ENCODE peak calls at places on chromosomes 7 and 10, in ten cellular contexts. J is IMR-90; A is heart right ventricle; X is CD8-positive, alpha-beta T cell; H is hepatocyte; P is suprapubic skin; K is fibroblast of lung; D is colonic mucosa; I is A673; T is heart left ventricle. Y is an unnamed sample.

GRCh38 chr7:134811798-134812197 is 32.4 kb downstream of the CALD1 start:
- DNase-seq in J (peak), T (no peak), A (no peak), K (peak), H (no peak), X (no peak), D (no peak), I (peak), P (no peak), Y (no peak)

GRCh38 chr10:69254877-69255276 is 23.4 kb upstream of the HK1 start:
- DNase-seq in X (no peak), J (no peak), D (no peak), A (no peak), P (no peak), H (no peak), K (no peak), I (no peak), T (no peak), Y (no peak)

GRCh38 chr10:6037975-6038624 is 24.1 kb downstream of the IL2RA start:
- DNase-seq in K (no peak), A (no peak), J (no peak), X (peak), T (no peak), P (no peak), H (no peak), I (no peak), D (peak), Y (no peak)

GRCh38 chr7:31633894-31634494 is 53.0 kb upstream of the PPP1R17 start:
- DNase-seq in P (no peak), A (no peak), D (peak), X (no peak), H (peak), K (peak), I (peak), T (no peak), J (peak), Y (peak)

GRCh38 chr7:55775051-55775420 is 87.5 kb downstream of the SEPTIN14 start:
- DNase-seq in A (no peak), I (no peak), K (no peak), T (no peak), J (no peak), H (no peak), D (no peak), P (peak), X (no peak), Y (no peak)

GRCh38 chr7:110539216-110539615 is 551.7 kb upstream of the LRRN3 start:
- DNase-seq in J (peak), P (no peak), X (no peak), D (no peak), T (no peak), I (no peak), A (no peak), K (no peak), H (peak), Y (no peak)

GRCh38 chr7:89770156-89770555 is 384.1 kb upstream of the STEAP1 start:
- DNase-seq in H (no peak), D (no peak), T (no peak), J (no peak), A (no peak), P (no peak), X (no peak), I (no peak), K (no peak), Y (no peak)

GRCh38 chr7:5183155-5183554 is 6.9 kb upstream of the WIPI2 start:
- DNase-seq in D (no peak), K (no peak), H (no peak), T (no peak), X (no peak), A (no peak), P (no peak), I (no peak), J (no peak), Y (peak)

GRCh38 chr10:44966129-44966815 is 6.7 kb downstream of the RASSF4 start:
- DNase-seq in T (no peak), A (no peak), I (no peak), H (peak), K (no peak), D (peak), J (no peak), P (no peak), X (no peak), Y (no peak)

GRCh38 chr7:11191574-11192220 is 218.0 kb downstream of the PHF14 start:
- DNase-seq in X (no peak), K (no peak), J (no peak), H (no peak), I (no peak), A (no peak), P (no peak), T (no peak), D (no peak), Y (no peak)

GRCh38 chr7:64854969-64855368 is 48.1 kb upstream of the ZNF273 start:
- DNase-seq in T (no peak), I (no peak), A (no peak), H (no peak), D (no peak), K (no peak), X (no peak), J (no peak), P (no peak), Y (no peak)

GRCh38 chr7:30180718-30181117 is 45.9 kb downstream of the MTURN start:
- DNase-seq in I (no peak), X (no peak), A (no peak), D (no peak), T (no peak), P (no peak), H (no peak), K (no peak), J (no peak), Y (no peak)

GRCh38 chr10:7567896-7568295 is 98.9 kb downstream of the ITIH5 start:
- DNase-seq in H (no peak), P (no peak), I (no peak), A (no peak), K (no peak), J (no peak), X (no peak), D (no peak), T (no peak), Y (no peak)

GRCh38 chr7:2037301-2037804 is 195.4 kb downstream of the MAD1L1 start:
- DNase-seq in K (no peak), P (peak), D (no peak), X (peak), I (no peak), A (no peak), H (no peak), J (peak), T (no peak), Y (no peak)

GRCh38 chr10:68665841-68666240 is 55.2 kb upstream of the CCAR1 start:
- DNase-seq in P (no peak), A (no peak), X (no peak), D (no peak), J (peak), T (no peak), H (no peak), K (peak), I (no peak), Y (no peak)

GRCh38 chr10:110820321-110820814 is 51.4 kb upstream of the PDCD4 start:
- DNase-seq in T (peak), P (no peak), J (no peak), K (peak), D (peak), I (no peak), A (peak), X (no peak), H (peak), Y (no peak)

GRCh38 chr10:31034041-31034918 is 2.6 kb upstream of the ZNF438 start:
- DNase-seq in X (no peak), J (peak), P (no peak), I (no peak), D (no peak), T (no peak), H (peak), K (peak), A (no peak), Y (no peak)

GRCh38 chr7:127391591-127392181 is 822 bp downstream of the ZNF800 start:
- DNase-seq in X (peak), I (peak), D (peak), K (peak), H (peak), T (no peak), A (peak), P (no peak), J (peak), Y (peak)

GRCh38 chr10:116490028-116490662 is 55.6 kb upstream of the PNLIP start:
- DNase-seq in T (no peak), I (peak), D (no peak), H (peak), A (no peak), K (peak), P (no peak), X (no peak), J (peak), Y (peak)

GRCh38 chr10:73226663-73227062 is 20.4 kb downstream of the DNAJC9 start:
- DNase-seq in P (no peak), I (no peak), K (no peak), T (no peak), X (no peak), H (no peak), J (no peak), A (no peak), D (no peak), Y (no peak)

GRCh38 chr7:18289801-18290200 is 205.7 kb upstream of the HDAC9 start:
- DNase-seq in P (no peak), A (no peak), I (peak), T (no peak), K (peak), X (no peak), H (no peak), D (no peak), J (no peak), Y (no peak)

GRCh38 chr10:4501306-4501705 is 324.7 kb upstream of the AKR1E2 start:
- DNase-seq in J (peak), X (no peak), T (no peak), I (no peak), P (no peak), H (peak), K (peak), D (no peak), A (no peak), Y (no peak)

GRCh38 chr7:12315049-12315448 is 88.6 kb downstream of the VWDE start:
- DNase-seq in H (peak), A (no peak), K (peak), J (no peak), T (no peak), D (no peak), I (peak), P (no peak), X (no peak), Y (no peak)

GRCh38 chr10:31157125-31157983 is 125.7 kb upstream of the ZNF438 start:
- DNase-seq in J (peak), H (peak), A (peak), P (no peak), I (no peak), D (no peak), K (peak), T (peak), X (no peak), Y (no peak)

GRCh38 chr7:120842131-120842621 is 15.8 kb downstream of the TSPAN12 start:
- DNase-seq in X (no peak), H (peak), P (no peak), I (no peak), T (no peak), A (no peak), D (no peak), K (no peak), J (no peak), Y (no peak)

GRCh38 chr7:115478426-115478825 is 552.1 kb downstream of the TFEC start:
- DNase-seq in K (peak), X (no peak), P (no peak), J (no peak), T (no peak), H (no peak), I (no peak), A (no peak), D (no peak), Y (no peak)

GRCh38 chr10:117536359-117536861 is 6.1 kb upstream of the EMX2 start:
- DNase-seq in J (no peak), K (no peak), I (no peak), T (no peak), A (no peak), H (no peak), P (peak), X (no peak), D (no peak), Y (no peak)

GRCh38 chr10:33643042-33643441 is 308.6 kb upstream of the NRP1 start:
- DNase-seq in K (peak), I (no peak), D (no peak), X (no peak), A (no peak), P (no peak), H (no peak), T (no peak), J (peak), Y (peak)

GRCh38 chr7:141355057-141355456 is 196.2 kb upstream of the AGK start:
- DNase-seq in I (peak), D (no peak), H (no peak), X (no peak), J (no peak), K (peak), A (no peak), T (no peak), P (no peak), Y (peak)

GRCh38 chr7:135761751-135762488 is 13.3 kb upstream of the FAM180A start:
- DNase-seq in P (no peak), A (no peak), D (no peak), I (no peak), X (no peak), T (no peak), H (no peak), J (peak), K (peak), Y (no peak)

GRCh38 chr7:141697211-141697871 is 4.6 kb downstream of the DENND11 start:
- DNase-seq in P (no peak), A (no peak), I (no peak), X (no peak), D (no peak), K (peak), T (no peak), J (peak), H (no peak), Y (peak)

GRCh38 chr7:12851841-12852240 is 164.4 kb downstream of the ARL4A start:
- DNase-seq in P (no peak), I (no peak), T (no peak), K (no peak), H (no peak), J (no peak), A (no peak), X (no peak), D (no peak), Y (no peak)

GRCh38 chr7:7408001-7408770 is 127.5 kb downstream of the COL28A1 start:
- DNase-seq in A (no peak), I (no peak), X (no peak), D (peak), P (no peak), H (peak), K (no peak), T (no peak), J (no peak), Y (no peak)

GRCh38 chr10:84539244-84539643 is 210.9 kb downstream of the CCSER2 start:
- DNase-seq in T (no peak), P (no peak), A (no peak), D (no peak), J (peak), X (no peak), K (peak), I (no peak), H (no peak), Y (no peak)

GRCh38 chr7:43915907-43916306 is 9.5 kb upstream of the URGCP start:
- DNase-seq in K (no peak), H (no peak), J (no peak), T (no peak), D (no peak), X (no peak), I (no peak), A (no peak), P (no peak), Y (no peak)
- H3K27ac ChIP-seq in K (no peak), H (no peak), J (no peak), T (no peak), D (no peak), X (no peak), I (no peak), A (no peak), P (no peak), Y (no peak)

DNA sequence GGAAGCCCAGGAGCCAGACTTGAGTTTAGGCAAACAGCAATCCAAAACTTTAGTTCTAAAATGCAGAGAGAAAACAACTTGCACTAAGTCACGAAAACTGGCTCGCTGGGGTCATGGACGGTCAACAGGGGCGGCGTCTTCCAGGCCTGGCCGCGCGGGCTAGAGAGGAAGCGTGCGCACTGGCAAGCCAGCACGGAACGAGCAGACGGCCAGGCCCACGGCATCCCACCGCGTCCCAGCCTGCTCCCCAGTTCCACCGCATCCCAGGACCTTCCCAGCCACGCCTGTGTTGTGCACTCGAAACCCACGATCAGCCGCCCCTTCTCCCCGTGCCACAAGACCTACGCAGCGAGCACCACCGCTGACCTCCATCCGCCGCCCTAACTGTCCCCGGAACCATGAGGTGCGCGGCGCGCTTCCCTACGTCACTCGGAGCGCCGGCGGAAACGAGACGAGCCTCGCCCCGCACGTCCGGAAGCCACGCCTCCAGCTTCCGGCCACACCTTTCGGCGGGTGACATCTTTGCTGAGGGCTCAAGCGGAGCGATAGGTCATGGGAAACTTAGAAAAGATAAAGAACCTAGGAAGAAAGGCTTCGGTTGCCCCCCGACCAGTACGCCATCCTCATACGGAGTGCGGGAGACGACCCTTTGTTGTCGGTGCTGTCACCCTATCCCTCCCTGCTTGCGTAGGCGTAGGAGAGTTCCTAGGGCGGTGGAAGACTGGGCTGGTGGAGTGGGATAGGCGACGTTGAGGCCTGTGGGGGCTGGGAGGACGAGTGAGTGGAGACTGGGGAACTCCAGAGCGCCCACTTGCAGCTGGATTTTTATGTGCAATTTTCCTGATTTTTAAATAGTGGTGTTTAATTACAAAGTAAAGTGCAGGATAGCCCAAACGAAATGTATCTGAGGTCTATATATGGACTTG is at the start of gene TBRG4:
- DNase-seq in I (peak), A (peak), P (peak), H (peak), T (peak), D (peak), K (peak), J (peak), X (peak), Y (peak)
- TF ChIP-seq CTCF in I (peak), A (peak), P (no peak), H (peak), T (peak), D (no peak), K (peak), J (peak), X (no peak), Y (no peak)

GRCh38 chr7:938546-939185 is 15.8 kb downstream of the ADAP1 start:
- DNase-seq in X (no peak), T (peak), D (no peak), K (no peak), P (no peak), A (peak), J (no peak), H (no peak), I (no peak), Y (no peak)
- H3K27ac ChIP-seq in X (no peak), T (no peak), D (no peak), K (no peak), P (no peak), A (no peak), J (no peak), H (no peak), I (no peak), Y (no peak)

DNA sequence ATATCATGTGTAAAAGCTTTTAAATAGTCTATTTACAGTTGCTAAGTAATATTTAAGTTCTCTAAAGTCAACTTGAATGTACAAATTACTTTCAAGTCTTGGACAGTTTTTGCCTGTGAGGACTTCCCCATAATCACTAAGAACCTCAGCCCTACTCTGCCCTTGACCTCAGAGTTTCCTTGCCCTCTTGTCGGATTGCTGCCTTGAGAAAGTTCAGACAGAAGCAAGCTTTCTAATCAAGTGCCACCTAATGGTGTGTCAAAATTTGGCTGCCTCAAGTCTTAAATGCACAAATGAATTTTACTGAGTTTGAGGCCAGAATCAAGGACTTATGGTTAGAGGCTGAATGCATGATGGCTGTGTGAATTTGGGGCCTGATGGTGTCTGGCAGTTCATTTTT is 88.3 kb upstream of the KAT6B start:
- DNase-seq in A (no peak), I (peak), X (no peak), T (no peak), H (no peak), J (peak), D (no peak), K (no peak), P (no peak), Y (no peak)
- TF ChIP-seq CTCF in A (no peak), I (peak), X (no peak), T (no peak), H (no peak), J (no peak), D (no peak), K (no peak), P (no peak), Y (no peak)

DNA sequence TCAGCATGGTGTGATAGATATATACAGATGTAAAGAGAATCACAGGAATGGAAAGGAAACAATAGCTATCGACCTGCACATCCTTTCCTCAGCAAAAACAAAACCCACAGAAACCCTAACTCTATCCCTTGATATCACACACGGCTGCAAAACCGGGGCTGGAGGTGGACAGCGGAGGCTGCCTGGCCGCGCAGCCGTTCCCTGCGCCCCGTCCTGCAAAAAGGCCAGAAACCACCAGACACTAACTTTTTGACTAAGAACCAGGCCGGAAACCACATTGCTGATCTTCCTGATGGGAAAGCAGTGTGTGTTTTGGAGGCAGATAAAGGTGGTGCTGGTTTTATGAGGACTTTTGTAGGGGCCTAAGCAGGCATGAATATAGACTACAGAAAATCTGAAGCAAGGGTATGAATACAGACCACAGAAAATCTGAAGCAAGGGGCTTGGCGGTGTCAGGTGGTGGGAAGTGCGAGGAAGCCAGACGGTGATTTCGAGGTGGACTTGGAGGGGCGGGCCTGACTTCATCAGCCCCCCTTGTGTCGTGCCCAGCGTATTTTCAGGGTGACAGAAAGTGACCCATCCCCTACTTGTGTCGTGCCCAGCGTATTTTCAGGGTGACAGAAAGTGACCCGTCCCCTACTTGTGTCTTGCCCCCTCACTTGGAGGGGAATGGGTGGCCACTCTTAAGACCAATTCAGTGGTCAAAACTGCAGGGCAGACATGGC is 123.3 kb downstream of the WDR37 start:
- DNase-seq in D (no peak), H (no peak), X (no peak), A (no peak), K (no peak), I (no peak), P (peak), J (no peak), T (no peak), Y (no peak)
- H3K27ac ChIP-seq in D (no peak), H (no peak), X (no peak), A (no peak), K (no peak), I (no peak), P (no peak), J (no peak), T (no peak), Y (no peak)

GRCh38 chr7:73454424-73454823 is 20.8 kb downstream of the FZD9 start:
- DNase-seq in D (no peak), T (no peak), K (no peak), A (no peak), I (no peak), X (no peak), H (no peak), J (peak), P (no peak), Y (no peak)
- TF ChIP-seq CTCF in D (no peak), T (no peak), K (no peak), A (no peak), I (no peak), X (no peak), H (no peak), J (no peak), P (no peak), Y (no peak)

GRCh38 chr7:25180592-25180923 is 47.7 kb downstream of the NPVF start:
- DNase-seq in P (no peak), X (no peak), D (no peak), J (no peak), I (no peak), H (no peak), K (no peak), T (no peak), A (no peak), Y (no peak)
- H3K27ac ChIP-seq in P (no peak), X (peak), D (peak), J (peak), I (no peak), H (no peak), K (no peak), T (no peak), A (peak), Y (peak)